ENCODE peak calls at places on chromosomes 4 and X, in six cellular contexts. P, G, D, J, R and W are unnamed samples.

GRCh38 chr4:109574443-109574850 is 14.4 kb downstream of the MCUB start:
- DNase-seq in P (no peak), G (no peak), D (no peak), J (no peak), R (peak; percentile 42), W (no peak)

GRCh38 chr4:106614446-106614845 is 245.9 kb upstream of the GIMD1 start:
- DNase-seq in P (no peak), G (no peak), D (no peak), J (no peak), R (peak; percentile 5), W (no peak)

GRCh38 chr4:113537183-113537977 is 224.2 kb downstream of the CAMK2D start:
- DNase-seq in P (no peak), G (no peak), D (no peak), J (no peak), R (no peak), W (no peak)

GRCh38 chr4:89301902-89302301 is 5.7 kb downstream of the GPRIN3 start:
- DNase-seq in P (no peak), G (no peak), D (no peak), J (no peak), R (no peak), W (no peak)

GRCh38 chr4:47075241-47075640 is 43.9 kb downstream of the GABRB1 start:
- DNase-seq in P (no peak), G (no peak), D (no peak), J (no peak), R (no peak), W (no peak)

GRCh38 chr4:99126376-99126775 is 17.7 kb downstream of the ADH4 start:
- DNase-seq in P (no peak), G (no peak), D (no peak), J (no peak), R (no peak), W (no peak)

GRCh38 chrX:11363069-11363594 is 69.9 kb downstream of the AMELX start:
- DNase-seq in P (no peak), G (no peak), D (no peak), J (peak; percentile 67), R (no peak), W (no peak)

GRCh38 chr4:87046111-87046510 is 111.3 kb downstream of the AFF1 start:
- DNase-seq in P (no peak), G (no peak), D (no peak), J (no peak), R (no peak), W (no peak)

GRCh38 chr4:1055721-1056590 is 44.5 kb downstream of the FGFRL1 start:
- DNase-seq in P (no peak), G (peak; percentile 84), D (no peak), J (no peak), R (no peak), W (no peak)

GRCh38 chr4:1082215-1083182 is 30.9 kb downstream of the RNF212 start:
- DNase-seq in P (no peak), G (no peak), D (no peak), J (no peak), R (no peak), W (no peak)

GRCh38 chrX:87900320-87900908 is 382.8 kb downstream of the KLHL4 start:
- DNase-seq in P (no peak), G (no peak), D (no peak), J (peak; percentile 50), R (no peak), W (no peak)

GRCh38 chr4:81472249-81473085 is 760 bp upstream of the RASGEF1B start:
- DNase-seq in P (no peak), G (peak; percentile 48), D (no peak), J (peak; percentile 24), R (peak; percentile 24), W (no peak)

GRCh38 chr4:176383273-176384077 is 63.7 kb downstream of the SPCS3 start:
- DNase-seq in P (no peak), G (no peak), D (no peak), J (no peak), R (no peak), W (no peak)

GRCh38 chr4:101651778-101652177 is 138.8 kb upstream of the BANK1 start:
- DNase-seq in P (no peak), G (no peak), D (no peak), J (no peak), R (no peak), W (no peak)

GRCh38 chrX:94329182-94329581 is 655.2 kb downstream of the FAM133A start:
- DNase-seq in P (no peak), G (no peak), D (no peak), J (no peak), R (no peak), W (no peak)

GRCh38 chr4:163816494-163816893 is 322.0 kb downstream of the TMA16 start:
- DNase-seq in P (no peak), G (no peak), D (no peak), J (no peak), R (no peak), W (no peak)

GRCh38 chrX:373641-374471 is 12.9 kb downstream of the PPP2R3B start:
- DNase-seq in P (no peak), G (no peak), D (no peak), J (no peak), R (peak; percentile 27), W (peak; percentile 85)

GRCh38 chr4:145808021-145808650 is 128.2 kb downstream of the C4orf51 start:
- DNase-seq in P (peak; percentile 96), G (peak; percentile 42), D (peak; percentile 57), J (peak; percentile 86), R (peak; percentile 85), W (no peak)
- TF ChIP-seq ZNF274 in P (no peak), G (no peak), D (no peak), J (no peak), R (no peak), W (no peak)

GRCh38 chr4:38046735-38047487 is 86.7 kb downstream of the PTTG2 start:
- DNase-seq in P (no peak), G (no peak), D (peak; percentile 33), J (no peak), R (no peak), W (no peak)
- TF ChIP-seq ZNF274 in P (no peak), G (no peak), D (no peak), J (no peak), R (no peak), W (no peak)

GRCh38 chr4:42654606-42655005 is 2.3 kb downstream of the ATP8A1 start:
- DNase-seq in P (peak; percentile 4), G (no peak), D (no peak), J (no peak), R (peak; percentile 6), W (no peak)

GRCh38 chr4:42656736-42656985 is 244 bp downstream of the ATP8A1 start:
- DNase-seq in P (no peak), G (no peak), D (no peak), J (no peak), R (no peak), W (no peak)

GRCh38 chr4:42655921-42656735 is 777 bp downstream of the ATP8A1 start:
- DNase-seq in P (no peak), G (no peak), D (no peak), J (no peak), R (peak; percentile 1), W (peak; percentile 69)

GRCh38 chr4:42655248-42655647 is 1.7 kb downstream of the ATP8A1 start:
- DNase-seq in P (no peak), G (no peak), D (no peak), J (no peak), R (no peak), W (no peak)

GRCh38 chr4:42653606-42654560 is 3.0 kb downstream of the ATP8A1 start:
- DNase-seq in P (no peak), G (no peak), D (no peak), J (no peak), R (no peak), W (no peak)
- TF ChIP-seq ZNF274 in P (no peak), G (no peak), D (no peak), J (no peak), R (no peak), W (no peak)

DNA sequence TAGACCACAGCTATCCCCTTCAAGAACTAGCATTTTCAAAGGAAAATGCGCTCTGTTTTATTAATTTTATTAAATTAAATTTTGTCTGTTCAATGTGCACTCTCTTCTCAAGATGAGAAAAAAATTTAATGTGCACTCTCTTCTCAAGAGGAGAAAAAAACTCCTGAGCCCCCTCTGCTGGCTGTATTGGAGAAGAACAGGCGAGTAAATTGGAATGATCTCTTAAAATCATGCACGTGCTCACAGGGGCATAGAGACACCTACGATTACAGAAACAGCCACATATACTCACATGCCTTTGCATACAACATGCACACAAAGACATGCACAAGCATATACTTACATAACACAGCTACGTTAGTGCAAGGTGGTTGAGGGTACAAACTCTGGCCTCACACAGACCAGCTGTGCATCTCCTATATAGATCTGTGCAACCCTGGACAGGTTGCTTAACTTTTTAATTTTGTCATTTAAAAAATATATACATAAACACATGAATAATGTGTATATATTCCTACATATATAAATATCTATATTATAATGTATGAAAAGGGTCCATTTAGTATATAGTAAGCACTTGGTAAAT is 176.2 kb upstream of the CXorf66 start:
- DNase-seq in P (peak; percentile 2), G (peak; percentile 48), D (no peak), J (peak; percentile 3), R (peak; percentile 8), W (peak; percentile 55)
- TF ChIP-seq ZNF274 in P (no peak), G (no peak), D (no peak), J (no peak), R (no peak), W (no peak)

GRCh38 chr4:184818216-184818564 is 7.6 kb downstream of the ACSL1 start:
- DNase-seq in P (no peak), G (no peak), D (no peak), J (peak; percentile 65), R (no peak), W (no peak)
- TF ChIP-seq ZNF274 in P (no peak), G (no peak), D (no peak), J (no peak), R (no peak), W (no peak)

GRCh38 chrX:15241258-15241657 is 28.6 kb downstream of the ASB9 start:
- DNase-seq in P (no peak), G (no peak), D (no peak), J (no peak), R (no peak), W (no peak)
- TF ChIP-seq ZNF274 in P (no peak), G (no peak), D (no peak), J (no peak), R (no peak), W (no peak)

DNA sequence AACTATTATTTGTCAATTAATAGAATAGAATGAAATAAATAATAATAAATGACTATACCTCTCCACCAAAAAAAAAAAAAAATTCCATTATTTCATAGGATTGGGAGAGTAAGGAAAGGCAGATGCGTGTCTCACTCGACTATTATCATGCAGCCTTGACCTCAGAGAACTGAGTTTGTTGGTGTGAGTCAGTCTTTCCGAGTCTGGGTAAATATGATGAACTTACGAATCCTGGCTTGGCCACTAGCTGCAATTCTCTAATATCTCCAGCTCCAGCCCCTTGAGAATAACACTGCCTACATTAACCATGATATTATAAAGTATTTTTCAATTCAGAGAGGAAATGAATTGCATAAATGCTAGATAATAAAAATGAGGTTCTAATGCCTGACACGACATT is 46.6 kb upstream of the DHX15 start:
- DNase-seq in P (no peak), G (no peak), D (no peak), J (no peak), R (peak; percentile 14), W (no peak)
- TF ChIP-seq ZNF274 in P (no peak), G (no peak), D (no peak), J (no peak), R (no peak), W (no peak)

GRCh38 chr4:170538821-170539473 is 449.2 kb upstream of the AADAT start:
- DNase-seq in P (no peak), G (no peak), D (no peak), J (no peak), R (no peak), W (no peak)
- TF ChIP-seq ZNF274 in P (no peak), G (no peak), D (no peak), J (no peak), R (no peak), W (no peak)

GRCh38 chr4:22458112-22458511 is 57.8 kb downstream of the ADGRA3 start:
- DNase-seq in P (no peak), G (no peak), D (no peak), J (no peak), R (no peak), W (no peak)
- TF ChIP-seq ZNF274 in P (no peak), G (no peak), D (no peak), J (no peak), R (no peak), W (no peak)